ENCODE peak calls at places on chromosome 7, in nine cellular contexts. One of them, this sample, is unnamed.

GRCh38 chr7:128387216-128387615 is 22.6 kb downstream of the IMPDH1 start:
- DNase-seq in A549: no peak
- DNase-seq in NCI-H1417 treated with DMSO at 0.1 percent for 48 hours: no peak
- DNase-seq in EH: no peak
- DNase-seq in WERI-Rb-1: no peak
- DNase-seq in body of pancreas: no peak
- DNase-seq in SW480: no peak
- DNase-seq in CD8-positive, alpha-beta memory T cell: no peak
- DNase-seq in activated CD4-positive, alpha-beta T cell treated with anti-CD3 and anti-CD28 coated beads for 48 hours: no peak
- DNase-seq in this sample: no peak

GRCh38 chr7:19404912-19405329 is 259.7 kb upstream of the FERD3L start:
- DNase-seq in A549: peak
- DNase-seq in NCI-H1417 treated with DMSO at 0.1 percent for 48 hours: no peak
- DNase-seq in EH: peak
- DNase-seq in WERI-Rb-1: no peak
- DNase-seq in body of pancreas: no peak
- DNase-seq in SW480: peak
- DNase-seq in CD8-positive, alpha-beta memory T cell: no peak
- DNase-seq in activated CD4-positive, alpha-beta T cell treated with anti-CD3 and anti-CD28 coated beads for 48 hours: no peak
- DNase-seq in this sample: peak

GRCh38 chr7:30474485-30474884 is 4.1 kb downstream of the NOD1 start:
- DNase-seq in A549: no peak
- DNase-seq in NCI-H1417 treated with DMSO at 0.1 percent for 48 hours: no peak
- DNase-seq in EH: no peak
- DNase-seq in WERI-Rb-1: no peak
- DNase-seq in body of pancreas: no peak
- DNase-seq in SW480: no peak
- DNase-seq in CD8-positive, alpha-beta memory T cell: no peak
- DNase-seq in activated CD4-positive, alpha-beta T cell treated with anti-CD3 and anti-CD28 coated beads for 48 hours: no peak
- DNase-seq in this sample: no peak

GRCh38 chr7:114979388-114979787 is 57.5 kb downstream of the MDFIC start:
- DNase-seq in A549: no peak
- DNase-seq in NCI-H1417 treated with DMSO at 0.1 percent for 48 hours: no peak
- DNase-seq in EH: no peak
- DNase-seq in WERI-Rb-1: no peak
- DNase-seq in body of pancreas: peak
- DNase-seq in SW480: no peak
- DNase-seq in CD8-positive, alpha-beta memory T cell: no peak
- DNase-seq in activated CD4-positive, alpha-beta T cell treated with anti-CD3 and anti-CD28 coated beads for 48 hours: no peak
- DNase-seq in this sample: peak

GRCh38 chr7:33831389-33832118 is 73.8 kb upstream of the BMPER start:
- DNase-seq in A549: no peak
- DNase-seq in NCI-H1417 treated with DMSO at 0.1 percent for 48 hours: no peak
- DNase-seq in EH: peak
- DNase-seq in WERI-Rb-1: no peak
- DNase-seq in body of pancreas: no peak
- DNase-seq in SW480: no peak
- DNase-seq in CD8-positive, alpha-beta memory T cell: no peak
- DNase-seq in activated CD4-positive, alpha-beta T cell treated with anti-CD3 and anti-CD28 coated beads for 48 hours: no peak
- DNase-seq in this sample: no peak

GRCh38 chr7:88546808-88547207 is 212.7 kb upstream of the ZNF804B start:
- DNase-seq in A549: peak
- DNase-seq in NCI-H1417 treated with DMSO at 0.1 percent for 48 hours: no peak
- DNase-seq in EH: peak
- DNase-seq in WERI-Rb-1: peak
- DNase-seq in body of pancreas: peak
- DNase-seq in SW480: peak
- DNase-seq in CD8-positive, alpha-beta memory T cell: no peak
- DNase-seq in activated CD4-positive, alpha-beta T cell treated with anti-CD3 and anti-CD28 coated beads for 48 hours: peak
- DNase-seq in this sample: peak

GRCh38 chr7:128929201-128929808 is 8.4 kb upstream of the IRF5 start:
- DNase-seq in A549: no peak
- DNase-seq in NCI-H1417 treated with DMSO at 0.1 percent for 48 hours: no peak
- DNase-seq in EH: no peak
- DNase-seq in WERI-Rb-1: no peak
- DNase-seq in body of pancreas: no peak
- DNase-seq in SW480: no peak
- DNase-seq in CD8-positive, alpha-beta memory T cell: peak
- DNase-seq in activated CD4-positive, alpha-beta T cell treated with anti-CD3 and anti-CD28 coated beads for 48 hours: no peak
- DNase-seq in this sample: no peak

GRCh38 chr7:102836977-102837376 is 75.8 kb upstream of the LRRC17 start:
- DNase-seq in A549: no peak
- DNase-seq in NCI-H1417 treated with DMSO at 0.1 percent for 48 hours: no peak
- DNase-seq in EH: no peak
- DNase-seq in WERI-Rb-1: no peak
- DNase-seq in body of pancreas: no peak
- DNase-seq in SW480: no peak
- DNase-seq in CD8-positive, alpha-beta memory T cell: no peak
- DNase-seq in activated CD4-positive, alpha-beta T cell treated with anti-CD3 and anti-CD28 coated beads for 48 hours: no peak
- DNase-seq in this sample: no peak